ENCODE peak calls at places on chromosomes 12 and 14, in eight cellular contexts. O is spleen, R is body of pancreas, V is psoas muscle, U is tibial nerve, M is IMR-90, C is upper lobe of left lung, Y is lower lobe of right lung. B is an unnamed sample.

GRCh38 chr14:45426685-45427282 is 173.8 kb upstream of the MIS18BP1 start:
- DNase-seq in O (no peak), Y (no peak), M (peak; percentile 34), C (no peak), U (no peak), V (no peak), R (no peak), B (no peak)

GRCh38 chr14:23544511-23545447 is 6.8 kb downstream of the ZFHX2 start:
- DNase-seq in Y (no peak), O (peak; percentile 69), C (no peak), R (no peak), M (no peak), U (no peak), V (peak; percentile 83), B (peak; percentile 70)

GRCh38 chr12:8819676-8819980 is 2.8 kb upstream of the A2ML1 start:
- DNase-seq in R (no peak), M (peak; percentile 9), U (no peak), C (no peak), V (no peak), O (no peak), Y (no peak), B (no peak)

GRCh38 chr12:69252033-69252432 is 12.7 kb downstream of the CPSF6 start:
- DNase-seq in Y (no peak), O (no peak), R (no peak), M (no peak), C (no peak), U (no peak), V (no peak), B (no peak)

GRCh38 chr12:49910331-49911212 is 6.9 kb upstream of the FAIM2 start:
- DNase-seq in Y (peak; percentile 20), U (no peak), O (peak; percentile 61), R (no peak), V (peak; percentile 38), M (no peak), C (no peak), B (peak; percentile 65)

GRCh38 chr12:27293463-27293862 is 39.2 kb upstream of the BMAL2 start:
- DNase-seq in M (peak; percentile 62), C (no peak), Y (no peak), U (no peak), V (no peak), R (peak; percentile 77), O (no peak), B (no peak)

GRCh38 chr12:59031313-59031712 is 111.0 kb upstream of the LRIG3 start:
- DNase-seq in M (no peak), V (no peak), R (no peak), Y (no peak), O (no peak), U (no peak), C (no peak), B (no peak)

GRCh38 chr12:1930816-1931597 is 12.6 kb upstream of the CACNA2D4 start:
- DNase-seq in R (no peak), V (no peak), O (peak; percentile 67), Y (no peak), U (no peak), M (no peak), C (peak; percentile 55), B (no peak)

GRCh38 chr12:54631551-54631950 is 3.1 kb downstream of the LACRT start:
- DNase-seq in V (no peak), Y (no peak), C (no peak), O (no peak), U (no peak), M (no peak), R (no peak), B (no peak)

GRCh38 chr12:55736780-55737580 is 5.9 kb upstream of the GDF11 start:
- DNase-seq in O (peak; percentile 86), Y (peak; percentile 80), V (peak; percentile 78), C (no peak), M (peak; percentile 66), U (no peak), R (peak; percentile 87), B (peak; percentile 80)

GRCh38 chr14:103871596-103872480 is 24.5 kb upstream of the PPP1R13B start:
- DNase-seq in U (no peak), M (no peak), V (peak; percentile 78), C (peak; percentile 97), R (peak; percentile 86), O (peak; percentile 91), Y (peak; percentile 87), B (peak; percentile 68)

GRCh38 chr14:78758333-78758732 is 588.2 kb downstream of the NRXN3 start:
- DNase-seq in V (no peak), R (no peak), Y (no peak), M (peak; percentile 17), U (no peak), C (no peak), O (no peak), B (no peak)

GRCh38 chr12:70354777-70355176 is 11.3 kb upstream of the KCNMB4 start:
- DNase-seq in V (no peak), Y (no peak), O (no peak), C (no peak), U (no peak), R (no peak), M (no peak), B (no peak)

GRCh38 chr12:93376436-93377251 is 1.1 kb upstream of the NUDT4 start:
- DNase-seq in C (no peak), R (no peak), Y (peak; percentile 65), U (no peak), O (no peak), M (peak; percentile 60), V (no peak), B (no peak)

GRCh38 chr12:117134059-117134458 is 34.8 kb upstream of the TESC start:
- DNase-seq in U (no peak), C (no peak), Y (no peak), M (no peak), O (no peak), V (no peak), R (no peak), B (no peak)

GRCh38 chr12:57762463-57762862 is 4.4 kb downstream of the CYP27B1 start:
- DNase-seq in U (no peak), Y (no peak), C (no peak), M (no peak), R (no peak), V (no peak), O (no peak), B (no peak)

GRCh38 chr12:57763881-57764661 is 2.8 kb downstream of the CYP27B1 start:
- DNase-seq in O (no peak), C (no peak), R (no peak), U (no peak), V (no peak), M (no peak), Y (no peak), B (no peak)

GRCh38 chr12:57759360-57759980 is 4.6 kb downstream of the MARCHF9 start:
- DNase-seq in U (no peak), O (no peak), R (peak; percentile 57), Y (no peak), C (no peak), V (no peak), M (no peak), B (no peak)

GRCh38 chr12:57760347-57760982 is 5.6 kb downstream of the MARCHF9 start:
- DNase-seq in R (no peak), C (no peak), V (no peak), Y (no peak), O (no peak), U (no peak), M (no peak), B (no peak)

DNA sequence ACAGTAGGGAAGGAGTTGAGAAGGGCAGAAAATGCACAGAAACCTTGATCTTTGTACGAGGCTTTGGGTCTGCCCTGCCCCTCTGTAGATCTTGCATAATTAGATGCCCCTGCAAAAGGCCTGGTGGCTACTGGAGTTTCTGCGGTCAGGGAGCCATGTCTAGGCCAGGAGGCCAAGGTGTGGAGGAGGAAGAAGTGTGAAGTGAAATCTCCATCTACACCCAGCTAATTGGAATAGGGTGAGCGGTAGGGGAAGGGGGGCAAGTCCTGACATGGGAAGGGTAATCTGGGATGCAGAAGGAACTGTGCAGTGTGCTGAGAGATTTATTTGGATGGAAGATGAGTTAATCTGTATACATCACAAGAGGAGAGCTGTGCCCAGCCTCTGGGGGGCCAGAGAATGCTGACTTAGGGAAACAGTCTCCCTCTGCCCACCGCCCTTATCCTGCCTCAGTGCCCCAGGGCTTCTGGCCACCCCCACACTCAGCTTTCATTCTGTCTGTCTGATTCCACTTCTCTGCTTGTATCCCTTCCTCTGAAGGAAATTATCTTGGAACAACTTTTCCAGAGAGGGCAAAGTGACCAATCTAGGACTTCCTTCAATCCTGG is 5.4 kb downstream of the CYP27B1 start:
- DNase-seq in C (no peak), O (no peak), V (no peak), U (no peak), R (no peak), Y (no peak), M (no peak), B (no peak)
- H3K36me3 ChIP-seq in C (peaks cover 16% of the 10 kb centered on the region), O (no peaks in the 10 kb centered on the region), V (no peaks in the 10 kb centered on the region), U (no peaks in the 10 kb centered on the region), R (no peaks in the 10 kb centered on the region), Y (peaks cover 22% of the 10 kb centered on the region), M (peaks cover 9% of the 10 kb centered on the region), B (peaks cover 2% of the 10 kb centered on the region)

GRCh38 chr12:86917121-86917520 is 660.9 kb upstream of the MGAT4C start:
- DNase-seq in O (no peak), M (no peak), V (no peak), U (no peak), R (no peak), C (no peak), Y (no peak), B (no peak)

DNA sequence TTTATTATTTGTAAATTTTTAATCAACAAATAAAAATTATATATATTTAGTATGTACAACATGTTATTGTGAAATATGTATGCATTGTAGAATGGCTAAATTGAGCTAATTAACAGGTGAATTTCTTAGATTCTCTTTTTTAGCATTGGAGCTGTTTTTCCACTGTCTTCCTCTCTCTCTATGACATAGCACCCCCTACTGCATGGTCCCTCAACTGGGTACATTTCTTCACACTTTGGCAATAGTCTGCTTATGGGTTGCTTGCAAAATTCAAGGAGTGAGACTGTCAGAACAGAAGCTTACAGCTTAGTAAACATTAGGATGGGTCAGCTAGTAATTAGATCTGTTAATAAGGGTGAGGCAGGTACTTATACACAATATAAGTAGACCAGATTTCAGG is 658.5 kb upstream of the MGAT4C start:
- DNase-seq in M (peak; percentile 58), Y (no peak), V (no peak), C (no peak), R (no peak), O (no peak), U (no peak), B (no peak)
- H3K4me1 ChIP-seq in M (no peaks in the 10 kb centered on the region), Y (no peaks in the 10 kb centered on the region), V (no peaks in the 10 kb centered on the region), C (no peaks in the 10 kb centered on the region), R (no peaks in the 10 kb centered on the region), O (no peaks in the 10 kb centered on the region), U (no peaks in the 10 kb centered on the region), B (no peaks in the 10 kb centered on the region)

GRCh38 chr12:120215357-120215735 is 14.4 kb upstream of the RPLP0 start:
- DNase-seq in V (no peak), R (no peak), Y (no peak), O (no peak), C (peak; percentile 63), U (no peak), M (no peak), B (no peak)
- H3K36me3 ChIP-seq in V (peaks cover 16% of the 10 kb centered on the region), R (peaks cover 16% of the 10 kb centered on the region), Y (peaks cover 99% of the 10 kb centered on the region), O (no peaks in the 10 kb centered on the region), C (peaks cover 100% of the 10 kb centered on the region), U (peaks cover 5% of the 10 kb centered on the region), M (peaks cover 74% of the 10 kb centered on the region), B (peaks cover 18% of the 10 kb centered on the region)

DNA sequence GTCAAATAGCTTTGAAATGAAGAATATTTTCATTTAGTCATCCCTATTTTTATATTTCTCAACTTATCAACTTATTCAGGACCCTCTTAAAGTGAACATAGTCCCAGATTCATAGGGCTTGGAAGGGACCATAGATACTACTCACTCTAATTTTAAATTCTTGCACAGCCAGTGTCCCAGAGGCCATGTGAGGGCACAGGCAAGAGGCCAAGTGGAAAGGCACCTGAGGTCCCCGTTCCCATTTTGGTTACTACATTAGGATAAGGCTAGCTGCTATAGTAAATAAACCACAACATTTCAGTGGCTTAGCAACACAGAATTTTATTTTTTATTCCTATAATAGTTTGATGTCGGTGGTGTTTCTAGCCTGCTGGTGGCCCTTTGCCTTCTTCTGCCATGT is 227.8 kb downstream of the SPTSSA start:
- DNase-seq in V (peak; percentile 86), Y (no peak), U (no peak), R (no peak), O (no peak), C (no peak), M (no peak), B (no peak)
- H3K4me1 ChIP-seq in V (peaks cover 34% of the 10 kb centered on the region), Y (no peaks in the 10 kb centered on the region), U (no peaks in the 10 kb centered on the region), R (no peaks in the 10 kb centered on the region), O (no peaks in the 10 kb centered on the region), C (peaks cover 7% of the 10 kb centered on the region), M (peaks cover 2% of the 10 kb centered on the region), B (peaks cover 3% of the 10 kb centered on the region)